ENCODE peak calls at places on chromosome 4, in four cellular contexts. D is suprapubic skin, V is body of pancreas, S is fibroblast of lung. T is an unnamed sample.

GRCh38 chr4:158833602-158834001 is 64.8 kb downstream of the FNIP2 start:
- DNase-seq in V (no peak), D (no peak), S (no peak), T (no peak)

GRCh38 chr4:178681871-178682270 is 1239.6 kb upstream of the AGA start:
- DNase-seq in V (no peak), D (no peak), S (peak; percentile 1), T (no peak)

GRCh38 chr4:7651461-7651921 is 216.8 kb upstream of the PSAPL1 start:
- DNase-seq in D (no peak), S (peak; percentile 37), V (peak; percentile 30), T (no peak)

GRCh38 chr4:15515106-15515505 is 45.4 kb downstream of the CC2D2A start:
- DNase-seq in D (no peak), S (no peak), V (no peak), T (no peak)

GRCh38 chr4:337932-338758 is 531 bp downstream of the ZNF141 start:
- DNase-seq in S (peak; percentile 40), V (peak; percentile 36), D (no peak), T (no peak)

GRCh38 chr4:9825049-9825448 is 43.6 kb downstream of the DRD5 start:
- DNase-seq in S (no peak), D (no peak), V (no peak), T (no peak)

GRCh38 chr4:154740462-154740861 is 3.3 kb upstream of the LRAT start:
- DNase-seq in S (no peak), V (no peak), D (no peak), T (no peak)

GRCh38 chr4:13944095-13944501 is 316.6 kb upstream of the BOD1L1 start:
- DNase-seq in D (no peak), V (no peak), S (no peak), T (no peak)

GRCh38 chr4:179165339-179165738 is 1723.1 kb upstream of the AGA start:
- DNase-seq in V (no peak), D (no peak), S (no peak), T (no peak)

GRCh38 chr4:43682551-43682950 is 766.1 kb downstream of the KCTD8 start:
- DNase-seq in V (no peak), D (no peak), S (no peak), T (no peak)

GRCh38 chr4:3193531-3194203 is 55.3 kb upstream of the MSANTD1 start:
- DNase-seq in D (no peak), S (peak; percentile 49), V (no peak), T (peak; percentile 46)

GRCh38 chr4:151766691-151767090 is 5.9 kb upstream of the GATB start:
- DNase-seq in V (no peak), D (no peak), S (no peak), T (peak; percentile 20)

GRCh38 chr4:77007358-77008230 is 58.0 kb downstream of the SEPTIN11 start:
- DNase-seq in V (no peak), S (peak; percentile 75), D (no peak), T (peak; percentile 36)

GRCh38 chr4:120517966-120518365 is 404.6 kb downstream of the PRDM5 start:
- DNase-seq in S (peak; percentile 92), V (peak; percentile 59), D (no peak), T (no peak)

GRCh38 chr4:40227284-40227683 is 30.5 kb downstream of the RHOH start:
- DNase-seq in V (no peak), S (no peak), D (no peak), T (no peak)

GRCh38 chr4:103329642-103330041 is 131.5 kb upstream of the CENPE start:
- DNase-seq in D (no peak), V (no peak), S (no peak), T (no peak)

GRCh38 chr4:139281212-139281611 is 1.2 kb upstream of the MGARP start:
- DNase-seq in V (no peak), S (no peak), D (no peak), T (no peak)

GRCh38 chr4:112361181-112361791 is 64.1 kb downstream of the ALPK1 start:
- DNase-seq in S (no peak), V (no peak), D (no peak), T (no peak)

GRCh38 chr4:70714061-70714468 is 7.7 kb upstream of the RUFY3 start:
- DNase-seq in S (peak; percentile 13), D (no peak), V (peak; percentile 28), T (no peak)
- H3K4me3 ChIP-seq in S (no peak overlapping the region), D (peak overlapping the region; percentile 7), V (no peak overlapping the region), T (no peak overlapping the region)

GRCh38 chr4:144723471-144723870 is 77.5 kb downstream of the HHIP start:
- DNase-seq in S (no peak), D (no peak), V (peak; percentile 55), T (no peak)
- H3K4me1 ChIP-seq in S (no peaks in the 10 kb centered on the region), D (peaks cover 5% of the 10 kb centered on the region), V (peaks cover 9% of the 10 kb centered on the region), T (no peaks in the 10 kb centered on the region)

GRCh38 chr4:143700060-143700419 is 435 bp downstream of the FREM3 start:
- DNase-seq in D (no peak), S (peak; percentile 32), V (peak; percentile 18), T (no peak)
- H3K4me3 ChIP-seq in D (peak overlapping the region; percentile 37), S (no peak overlapping the region), V (no peak overlapping the region), T (no peak overlapping the region)

GRCh38 chr4:54061067-54061466 is 3.3 kb downstream of the CHIC2 start:
- DNase-seq in S (no peak), V (no peak), D (no peak), T (no peak)
- H3K4me1 ChIP-seq in S (peaks cover 9% of the 10 kb centered on the region), V (peaks cover 60% of the 10 kb centered on the region), D (peaks cover 69% of the 10 kb centered on the region), T (peaks cover 78% of the 10 kb centered on the region)

GRCh38 chr4:80125252-80126177 is 52.5 kb upstream of the ANTXR2 start:
- DNase-seq in D (no peak), V (no peak), S (peak; percentile 50), T (peak; percentile 70)
- H3K4me3 ChIP-seq in D (no peak overlapping the region), V (no peak overlapping the region), S (no peak overlapping the region), T (no peak overlapping the region)

DNA sequence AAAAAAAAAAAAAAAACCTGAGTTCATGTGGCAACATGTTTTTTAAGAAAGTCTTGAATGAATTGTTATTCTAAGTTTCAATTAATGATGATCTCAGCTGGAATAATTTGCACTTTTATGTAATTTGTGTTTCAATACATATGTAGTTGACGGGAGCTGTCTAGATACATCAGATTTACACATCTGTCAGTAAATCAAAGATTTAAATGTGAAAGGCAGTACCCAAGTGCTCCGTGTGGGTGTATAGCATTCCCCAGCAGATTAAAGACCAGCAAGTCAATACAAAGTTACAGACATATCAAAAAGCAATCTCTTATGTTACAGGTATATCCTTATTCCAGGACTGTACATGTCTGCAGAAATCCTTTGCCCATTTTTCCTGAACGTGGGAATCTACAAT is 35.2 kb downstream of the SYNPO2 start:
- DNase-seq in S (no peak), V (no peak), D (no peak), T (no peak)
- H3K4me1 ChIP-seq in S (peaks cover 2% of the 10 kb centered on the region), V (no peaks in the 10 kb centered on the region), D (peaks cover 22% of the 10 kb centered on the region), T (no peaks in the 10 kb centered on the region)

GRCh38 chr4:5638976-5639375 is 69.4 kb downstream of the EVC2 start:
- DNase-seq in V (no peak), S (peak; percentile 17), D (no peak), T (no peak)
- H3K4me3 ChIP-seq in V (no peak overlapping the region), S (no peak overlapping the region), D (no peak overlapping the region), T (no peak overlapping the region)

GRCh38 chr4:52850406-52851119 is 11.6 kb upstream of the RASL11B start:
- DNase-seq in S (no peak), V (no peak), D (no peak), T (no peak)
- H3K4me1 ChIP-seq in S (peaks cover 11% of the 10 kb centered on the region), V (peaks cover 19% of the 10 kb centered on the region), D (peaks cover 37% of the 10 kb centered on the region), T (no peaks in the 10 kb centered on the region)

GRCh38 chr4:81491943-81492342 is 20.2 kb upstream of the RASGEF1B start:
- DNase-seq in D (no peak), V (no peak), S (no peak), T (peak; percentile 85)
- H3K4me3 ChIP-seq in D (no peak overlapping the region), V (no peak overlapping the region), S (no peak overlapping the region), T (no peak overlapping the region)

DNA sequence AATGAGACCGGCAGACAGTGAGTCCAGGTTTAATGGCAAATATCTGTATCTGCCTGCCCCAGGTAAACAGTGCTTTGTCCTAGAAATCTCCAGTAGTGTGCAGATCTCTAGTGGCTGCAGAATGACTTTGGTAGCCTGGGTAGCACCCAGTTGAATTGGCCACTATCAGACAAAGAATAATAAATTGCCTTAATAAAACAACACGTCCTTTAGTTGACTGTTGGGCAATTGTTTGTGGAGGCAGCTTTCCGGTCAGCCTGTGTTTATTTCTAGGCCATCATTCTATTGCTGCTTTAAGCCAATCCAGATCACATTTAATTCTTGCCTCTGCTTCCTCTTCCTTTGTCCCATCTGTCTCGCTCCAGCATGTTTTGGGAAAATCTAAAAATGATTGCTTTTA is 52.6 kb downstream of the SNX25 start:
- DNase-seq in D (no peak), V (no peak), S (peak; percentile 17), T (no peak)
- H3K4me1 ChIP-seq in D (peaks cover 7% of the 10 kb centered on the region), V (peaks cover 4% of the 10 kb centered on the region), S (peaks cover 5% of the 10 kb centered on the region), T (peaks cover 44% of the 10 kb centered on the region)